ENCODE peak calls at places on chromosome 20, in eight cellular contexts. C is RKO; J is KG1; O is hepatic stellate cell; W is HuH-7; N is iPS-NIHi11; X is activated naive CD4-positive, alpha-beta T cell treated with Interleukin-2 at 50 U/mL for 16 hours; R is GM13976. F is an unnamed sample.

GRCh38 chr20:23060629-23061028 is 11.2 kb upstream of the THBD start:
- DNase-seq in W (no peak), C (no peak), X (no peak), J (no peak), O (no peak), N (no peak), R (no peak), F (no peak)

GRCh38 chr20:36543187-36544133 is 2.1 kb downstream of the MYL9 start:
- DNase-seq in J (no peak), N (no peak), W (no peak), O (peak), C (no peak), R (peak), X (no peak), F (no peak)

GRCh38 chr20:61589055-61589385 is 337.0 kb downstream of the CDH4 start:
- DNase-seq in R (no peak), J (no peak), N (no peak), W (no peak), C (peak), X (no peak), O (peak), F (no peak)

GRCh38 chr20:62692176-62692575 is 16.5 kb upstream of the NTSR1 start:
- DNase-seq in X (no peak), O (no peak), R (no peak), J (no peak), W (no peak), N (no peak), C (no peak), F (no peak)

GRCh38 chr20:19697415-19697814 is 60.6 kb upstream of the RIN2 start:
- DNase-seq in R (no peak), N (no peak), W (no peak), O (no peak), C (no peak), X (no peak), J (no peak), F (no peak)

GRCh38 chr20:23350855-23351838 is 556 bp downstream of the NXT1 start:
- DNase-seq in X (peak), N (peak), C (peak), O (peak), R (peak), J (peak), W (peak), F (peak)

GRCh38 chr20:34806255-34806654 is 19.2 kb downstream of the NCOA6 start:
- DNase-seq in J (no peak), R (no peak), X (no peak), W (no peak), N (no peak), O (no peak), C (no peak), F (no peak)

GRCh38 chr20:14883324-14883723 is 545.9 kb upstream of the FLRT3 start:
- DNase-seq in X (no peak), C (no peak), W (no peak), N (no peak), J (no peak), O (no peak), R (no peak), F (no peak)

GRCh38 chr20:38108438-38109024 is 56.5 kb downstream of the TGM2 start:
- DNase-seq in R (no peak), N (no peak), O (no peak), X (no peak), W (no peak), J (no peak), C (no peak), F (no peak)

GRCh38 chr20:13307562-13308163 is 86.6 kb downstream of the ISM1 start:
- DNase-seq in J (no peak), N (no peak), X (no peak), W (no peak), O (no peak), R (no peak), C (no peak), F (no peak)

GRCh38 chr20:36573103-36573797 is at the start of gene TGIF2:
- DNase-seq in J (peak), R (peak), N (peak), W (peak), C (peak), O (peak), X (peak), F (peak)

GRCh38 chr20:44028868-44029847 is 114.5 kb downstream of the TOX2 start:
- DNase-seq in W (no peak), R (peak), J (no peak), O (no peak), X (no peak), N (no peak), C (no peak), F (no peak)

GRCh38 chr20:20820104-20820503 is 107.7 kb upstream of the RALGAPA2 start:
- DNase-seq in R (no peak), J (no peak), O (peak), W (peak), N (peak), C (no peak), X (no peak), F (peak)

GRCh38 chr20:34558320-34559202 is at the start of gene MAP1LC3A:
- DNase-seq in W (no peak), R (peak), X (peak), C (no peak), O (peak), N (peak), J (no peak), F (peak)

F was measured in nephron progenitor cell.